ENCODE peak calls at places on chromosomes 6 and 20, in five cellular contexts. I, W, O, Y and X are unnamed samples.

GRCh38 chr6:23445157-23445710 is 680.8 kb upstream of the NRSN1 start:
- DNase-seq in I (peak; percentile 63), W (no peak), O (no peak), Y (no peak), X (no peak)

GRCh38 chr6:118917550-118918321 is 17.2 kb downstream of the MCM9 start:
- DNase-seq in I (no peak), W (peak; percentile 35), O (no peak), Y (no peak), X (no peak)

GRCh38 chr6:32151131-32151884 is 431 bp downstream of the PRRT1 start:
- DNase-seq in I (no peak), W (no peak), O (no peak), Y (no peak), X (no peak)

GRCh38 chr6:45923831-45924391 is 91.7 kb downstream of the CLIC5 start:
- DNase-seq in I (peak; percentile 35), W (no peak), O (no peak), Y (peak; percentile 44), X (no peak)

GRCh38 chr20:58716476-58717277 is 24.1 kb downstream of the NPEPL1 start:
- DNase-seq in I (no peak), W (peak; percentile 34), O (no peak), Y (no peak), X (no peak)

GRCh38 chr6:106097368-106098231 is 11.5 kb downstream of the PRDM1 start:
- DNase-seq in I (peak; percentile 63), W (no peak), O (no peak), Y (peak; percentile 37), X (no peak)

GRCh38 chr20:23129256-23129655 is 43.1 kb upstream of the CD93 start:
- DNase-seq in I (peak; percentile 59), W (no peak), O (no peak), Y (no peak), X (no peak)

GRCh38 chr6:47524136-47524840 is 46.7 kb downstream of the CD2AP start:
- DNase-seq in I (peak; percentile 18), W (no peak), O (no peak), Y (no peak), X (no peak)

GRCh38 chr20:12166053-12166717 is 248.5 kb downstream of the BTBD3 start:
- DNase-seq in I (peak; percentile 99), W (peak; percentile 10), O (peak; percentile 59), Y (no peak), X (peak; percentile 32)

GRCh38 chr6:28646650-28647049 is 121.0 kb downstream of the GPX5 start:
- DNase-seq in I (no peak), W (no peak), O (no peak), Y (no peak), X (no peak)